ENCODE peak calls at places on chromosomes 4 and X, in six cellular contexts. U is thoracic aorta, E is upper lobe of left lung, S is tibial nerve, Z is uterus, T is pancreas. G is an unnamed sample.

GRCh38 chr4:47852121-47852520 is 14.3 kb upstream of the CORIN start:
- DNase-seq in U (no peak), E (no peak), S (no peak), Z (no peak), T (no peak), G (no peak)

GRCh38 chr4:143773998-143774898 is 73.8 kb upstream of the FREM3 start:
- DNase-seq in S (no peak), Z (no peak), E (no peak), T (peak; percentile 12), U (no peak), G (no peak)

GRCh38 chrX:16144420-16144819 is 21.1 kb downstream of the GRPR start:
- DNase-seq in Z (no peak), E (no peak), S (no peak), U (no peak), T (no peak), G (no peak)

GRCh38 chr4:145920205-145920604 is 18.4 kb downstream of the ZNF827 start:
- DNase-seq in Z (peak; percentile 30), S (no peak), T (no peak), E (no peak), U (no peak), G (no peak)

GRCh38 chr4:185472063-185472542 is 570 bp upstream of the CCDC110 start:
- DNase-seq in S (no peak), U (no peak), E (no peak), T (no peak), Z (no peak), G (no peak)

GRCh38 chr4:78542373-78542772 is 9.2 kb upstream of the ANXA3 start:
- DNase-seq in E (no peak), T (no peak), S (no peak), U (no peak), Z (no peak), G (no peak)

GRCh38 chr4:142656178-142656577 is 189.9 kb downstream of the INPP4B start:
- DNase-seq in Z (no peak), U (no peak), S (no peak), E (no peak), T (no peak), G (no peak)

GRCh38 chr4:86848136-86848535 is 1.0 kb downstream of the SLC10A6 start:
- DNase-seq in T (no peak), S (no peak), E (no peak), Z (no peak), U (no peak), G (no peak)

GRCh38 chr4:186204611-186205144 is 13.3 kb downstream of the CYP4V2 start:
- DNase-seq in Z (no peak), U (no peak), E (peak; percentile 35), S (no peak), T (no peak), G (no peak)

GRCh38 chr4:185833055-185833598 is 21.1 kb upstream of the SORBS2 start:
- DNase-seq in T (no peak), U (no peak), S (no peak), E (no peak), Z (no peak), G (no peak)

GRCh38 chrX:103442536-103442901 is 66.2 kb downstream of the BEX3 start:
- DNase-seq in Z (no peak), E (no peak), S (no peak), U (no peak), T (no peak), G (no peak)

GRCh38 chr4:105966046-105966445 is 70.8 kb downstream of the NPNT start:
- DNase-seq in T (no peak), Z (no peak), S (no peak), U (no peak), E (no peak), G (no peak)

GRCh38 chrX:134075894-134076718 is 90.7 kb upstream of the GPC3 start:
- DNase-seq in S (no peak), T (no peak), E (no peak), Z (no peak), U (no peak), G (no peak)

GRCh38 chrX:86369847-86370630 is 221.8 kb downstream of the DACH2 start:
- DNase-seq in Z (no peak), E (no peak), T (no peak), S (no peak), U (no peak), G (no peak)

GRCh38 chr4:70183168-70183939 is 12.2 kb upstream of the ODAM start:
- DNase-seq in T (no peak), Z (no peak), E (no peak), S (no peak), U (no peak), G (no peak)

GRCh38 chrX:115582871-115583729 is 22.1 kb downstream of the PLS3 start:
- DNase-seq in U (no peak), Z (no peak), S (no peak), E (no peak), T (no peak), G (no peak)

GRCh38 chrX:102129473-102129872 is 4.0 kb downstream of the TCEAL2 start:
- DNase-seq in T (no peak), U (no peak), S (no peak), E (no peak), Z (no peak), G (no peak)

GRCh38 chr4:182547435-182547834 is 304.2 kb downstream of the TENM3 start:
- DNase-seq in Z (no peak), U (no peak), E (no peak), S (no peak), T (no peak), G (no peak)

GRCh38 chrX:148915474-148915873 is 415.1 kb downstream of the AFF2 start:
- DNase-seq in T (no peak), S (no peak), U (no peak), Z (no peak), E (no peak), G (no peak)

GRCh38 chrX:2266445-2267349 is 234.1 kb downstream of the DHRSX start:
- DNase-seq in E (peak; percentile 50), T (no peak), U (no peak), Z (no peak), S (no peak), G (no peak)

GRCh38 chr4:112113786-112114185 is 31.5 kb upstream of the FAM241A start:
- DNase-seq in T (no peak), U (no peak), E (no peak), Z (no peak), S (no peak), G (no peak)

GRCh38 chrX:28552882-28553829 is 34.1 kb upstream of the IL1RAPL1 start:
- DNase-seq in T (no peak), S (no peak), U (no peak), E (no peak), Z (no peak), G (no peak)

GRCh38 chr4:102878901-102879300 is 10.1 kb downstream of the CISD2 start:
- DNase-seq in T (no peak), Z (no peak), U (no peak), E (no peak), S (no peak), G (no peak)

GRCh38 chr4:165537028-165537648 is 158.3 kb downstream of the CPE start:
- DNase-seq in E (no peak), T (no peak), Z (no peak), S (no peak), U (no peak), G (no peak)

GRCh38 chrX:68440940-68441339 is 7.6 kb upstream of the OPHN1 start:
- DNase-seq in S (peak; percentile 33), T (peak; percentile 76), E (no peak), Z (peak; percentile 75), U (peak; percentile 8), G (peak; percentile 50)

GRCh38 chr4:81807386-81807785 is 335.7 kb upstream of the RASGEF1B start:
- DNase-seq in U (no peak), E (no peak), S (no peak), T (no peak), Z (no peak), G (no peak)

GRCh38 chr4:42151568-42152506 is 618 bp downstream of the BEND4 start:
- DNase-seq in T (peak; percentile 15), E (peak; percentile 86), S (no peak), Z (no peak), U (no peak), G (no peak)

GRCh38 chr4:6917445-6918241 is 8.0 kb downstream of the TBC1D14 start:
- DNase-seq in E (no peak), U (no peak), T (peak; percentile 70), Z (peak; percentile 40), S (peak; percentile 49), G (peak; percentile 76)

GRCh38 chrX:52574416-52575275 is 57.8 kb upstream of the XAGE1B start:
- DNase-seq in S (no peak), T (no peak), E (no peak), U (no peak), Z (no peak), G (no peak)

GRCh38 chrX:52577464-52578173 is 60.8 kb upstream of the XAGE1B start:
- DNase-seq in S (no peak), U (no peak), E (no peak), T (no peak), Z (no peak), G (no peak)

GRCh38 chrX:52576946-52577345 is 60.1 kb upstream of the XAGE1B start:
- DNase-seq in U (no peak), T (no peak), S (no peak), E (no peak), Z (no peak), G (no peak)

GRCh38 chrX:52576474-52576873 is 59.6 kb upstream of the XAGE1B start:
- DNase-seq in S (no peak), Z (no peak), U (no peak), E (no peak), T (no peak), G (no peak)
- H3K4me1 ChIP-seq in S (no peaks in the 10 kb centered on the region), Z (no peaks in the 10 kb centered on the region), U (no peaks in the 10 kb centered on the region), E (no peaks in the 10 kb centered on the region), T (no peaks in the 10 kb centered on the region), G (no peaks in the 10 kb centered on the region)

GRCh38 chr4:56909083-56909981 is 1.6 kb downstream of the REST start:
- DNase-seq in S (no peak), U (peak; percentile 4), Z (peak; percentile 36), E (no peak), T (no peak), G (peak; percentile 73)
- H3K4me1 ChIP-seq in S (peaks cover 39% of the 10 kb centered on the region), U (peaks cover 18% of the 10 kb centered on the region), Z (no peaks in the 10 kb centered on the region), E (peaks cover 47% of the 10 kb centered on the region), T (peaks cover 16% of the 10 kb centered on the region), G (peaks cover 10% of the 10 kb centered on the region)

GRCh38 chr4:79685542-79685941 is 277.5 kb upstream of the GK2 start:
- DNase-seq in E (no peak), U (no peak), T (no peak), Z (no peak), S (no peak), G (no peak)
- H3K4me1 ChIP-seq in E (no peaks in the 10 kb centered on the region), U (no peaks in the 10 kb centered on the region), T (no peaks in the 10 kb centered on the region), Z (no peaks in the 10 kb centered on the region), S (no peaks in the 10 kb centered on the region), G (peaks cover 13% of the 10 kb centered on the region)

GRCh38 chrX:105698386-105698785 is 124.0 kb upstream of the NRK start:
- DNase-seq in T (no peak), E (no peak), S (no peak), Z (no peak), U (no peak), G (no peak)
- H3K4me1 ChIP-seq in T (no peaks in the 10 kb centered on the region), E (no peaks in the 10 kb centered on the region), S (no peaks in the 10 kb centered on the region), Z (no peaks in the 10 kb centered on the region), U (no peaks in the 10 kb centered on the region), G (no peaks in the 10 kb centered on the region)

GRCh38 chr4:127239902-127240575 is 392.7 kb upstream of the INTU start:
- DNase-seq in T (no peak), E (no peak), U (no peak), Z (no peak), S (no peak), G (no peak)
- H3K4me1 ChIP-seq in T (no peaks in the 10 kb centered on the region), E (no peaks in the 10 kb centered on the region), U (no peaks in the 10 kb centered on the region), Z (no peaks in the 10 kb centered on the region), S (no peaks in the 10 kb centered on the region), G (no peaks in the 10 kb centered on the region)